ENCODE peak calls at places on chromosomes 5 and 9, in eight cellular contexts. One of them, this sample, is unnamed.

GRCh38 chr5:38424237-38425080 is 132.0 kb downstream of the LIFR start:
- DNase-seq in T1000: no peak
- DNase-seq in Ammon's horn: no peak
- DNase-seq in neural crest cell: no peak
- DNase-seq in M059J: peak; percentile 43
- DNase-seq in NCI-H1417: peak; percentile 79
- DNase-seq in stimulated activated CD8-positive, alpha-beta memory T cell treated with anti-CD3 and anti-CD28 coated beads, Interleukin-4, amount 100 ng/mL, for 48 hours: no peak
- DNase-seq in sigmoid colon: no peak
- DNase-seq in this sample: no peak

GRCh38 chr5:75078035-75078434 is 25.7 kb upstream of the GCNT4 start:
- DNase-seq in M059J: no peak
- DNase-seq in T1000: no peak
- DNase-seq in Ammon's horn: no peak
- DNase-seq in NCI-H1417: no peak
- DNase-seq in stimulated activated CD8-positive, alpha-beta memory T cell treated with anti-CD3 and anti-CD28 coated beads, Interleukin-4, amount 100 ng/mL, for 48 hours: no peak
- DNase-seq in sigmoid colon: no peak
- DNase-seq in neural crest cell: no peak
- DNase-seq in this sample: no peak

GRCh38 chr9:107932036-107932435 is 442.5 kb upstream of the KLF4 start:
- DNase-seq in Ammon's horn: no peak
- DNase-seq in T1000: no peak
- DNase-seq in stimulated activated CD8-positive, alpha-beta memory T cell treated with anti-CD3 and anti-CD28 coated beads, Interleukin-4, amount 100 ng/mL, for 48 hours: no peak
- DNase-seq in M059J: no peak
- DNase-seq in neural crest cell: no peak
- DNase-seq in NCI-H1417: no peak
- DNase-seq in sigmoid colon: no peak
- DNase-seq in this sample: no peak

GRCh38 chr5:101664071-101664791 is 631.9 kb downstream of the SLCO4C1 start:
- DNase-seq in Ammon's horn: no peak
- DNase-seq in sigmoid colon: no peak
- DNase-seq in NCI-H1417: no peak
- DNase-seq in neural crest cell: no peak
- DNase-seq in M059J: no peak
- DNase-seq in stimulated activated CD8-positive, alpha-beta memory T cell treated with anti-CD3 and anti-CD28 coated beads, Interleukin-4, amount 100 ng/mL, for 48 hours: no peak
- DNase-seq in T1000: no peak
- DNase-seq in this sample: no peak

GRCh38 chr9:127968046-127968445 is 12.7 kb downstream of the EEIG1 start:
- DNase-seq in M059J: peak; percentile 79
- DNase-seq in Ammon's horn: no peak
- DNase-seq in neural crest cell: no peak
- DNase-seq in NCI-H1417: no peak
- DNase-seq in T1000: no peak
- DNase-seq in stimulated activated CD8-positive, alpha-beta memory T cell treated with anti-CD3 and anti-CD28 coated beads, Interleukin-4, amount 100 ng/mL, for 48 hours: peak; percentile 61
- DNase-seq in sigmoid colon: peak; percentile 70
- DNase-seq in this sample: no peak

GRCh38 chr5:148469446-148470062 is 85.8 kb downstream of the FBXO38 start:
- DNase-seq in NCI-H1417: no peak
- DNase-seq in stimulated activated CD8-positive, alpha-beta memory T cell treated with anti-CD3 and anti-CD28 coated beads, Interleukin-4, amount 100 ng/mL, for 48 hours: no peak
- DNase-seq in Ammon's horn: peak; percentile 81
- DNase-seq in M059J: peak; percentile 81
- DNase-seq in sigmoid colon: peak; percentile 66
- DNase-seq in T1000: peak; percentile 23
- DNase-seq in neural crest cell: no peak
- DNase-seq in this sample: no peak

GRCh38 chr9:10059044-10059443 is 553.8 kb downstream of the PTPRD start:
- DNase-seq in T1000: no peak
- DNase-seq in sigmoid colon: no peak
- DNase-seq in M059J: no peak
- DNase-seq in neural crest cell: no peak
- DNase-seq in stimulated activated CD8-positive, alpha-beta memory T cell treated with anti-CD3 and anti-CD28 coated beads, Interleukin-4, amount 100 ng/mL, for 48 hours: no peak
- DNase-seq in Ammon's horn: no peak
- DNase-seq in NCI-H1417: peak; percentile 3
- DNase-seq in this sample: no peak

GRCh38 chr9:72362118-72362531 is 2.9 kb downstream of the ZFAND5 start:
- DNase-seq in sigmoid colon: no peak
- DNase-seq in neural crest cell: no peak
- DNase-seq in NCI-H1417: peak; percentile 35
- DNase-seq in T1000: no peak
- DNase-seq in stimulated activated CD8-positive, alpha-beta memory T cell treated with anti-CD3 and anti-CD28 coated beads, Interleukin-4, amount 100 ng/mL, for 48 hours: no peak
- DNase-seq in Ammon's horn: no peak
- DNase-seq in M059J: peak; percentile 46
- DNase-seq in this sample: no peak

This sample was measured in omental fat pad.